ENCODE peak calls at places on chromosome 2, in four cellular contexts. Y is naive thymus-derived CD4-positive, alpha-beta T cell; L is upper lobe of right lung; D is thoracic aorta. O is an unnamed sample.

GRCh38 chr2:170344663-170345099 is 166.7 kb downstream of the MYO3B start:
- DNase-seq in L (no peak), Y (no peak), D (no peak), O (no peak)

GRCh38 chr2:29060491-29060890 is 13.8 kb downstream of the PCARE start:
- DNase-seq in Y (no peak), L (no peak), D (no peak), O (no peak)

GRCh38 chr2:216657086-216657855 is 24.1 kb downstream of the IGFBP2 start:
- DNase-seq in Y (no peak), L (no peak), D (no peak), O (no peak)

GRCh38 chr2:178584666-178585065 is 104.4 kb downstream of the PLEKHA3 start:
- DNase-seq in L (no peak), D (no peak), Y (no peak), O (no peak)

GRCh38 chr2:45778720-45779171 is 127.3 kb downstream of the PRKCE start:
- DNase-seq in D (peak; percentile 20), L (no peak), Y (peak; percentile 19), O (peak; percentile 64)

GRCh38 chr2:29841386-29842004 is 79.9 kb downstream of the ALK start:
- DNase-seq in Y (no peak), L (no peak), D (no peak), O (no peak)

GRCh38 chr2:121613774-121614173 is 35.5 kb downstream of the CLASP1 start:
- DNase-seq in D (no peak), L (no peak), Y (no peak), O (no peak)

GRCh38 chr2:30358822-30359221 is 88.2 kb upstream of the LCLAT1 start:
- DNase-seq in Y (no peak), L (no peak), D (no peak), O (no peak)

GRCh38 chr2:97816411-97816810 is 103.0 kb downstream of the ZAP70 start:
- DNase-seq in L (no peak), D (no peak), Y (no peak), O (no peak)

GRCh38 chr2:51722311-51722710 is 690.4 kb upstream of the NRXN1 start:
- DNase-seq in L (no peak), Y (no peak), D (no peak), O (no peak)

GRCh38 chr2:39620067-39620466 is 45.6 kb upstream of the TMEM178A start:
- DNase-seq in D (peak; percentile 25), L (no peak), Y (no peak), O (peak; percentile 79)

GRCh38 chr2:46489430-46489829 is 10.1 kb downstream of the TMEM247 start:
- DNase-seq in L (no peak), D (no peak), Y (no peak), O (no peak)

GRCh38 chr2:48601349-48601748 is 16.3 kb upstream of the GTF2A1L start:
- DNase-seq in D (no peak), L (no peak), Y (no peak), O (peak; percentile 64)

GRCh38 chr2:100011272-100011711 is 131.1 kb downstream of the AFF3 start:
- DNase-seq in D (no peak), Y (no peak), L (no peak), O (no peak)

GRCh38 chr2:177187631-177188312 is 24.8 kb upstream of the HNRNPA3 start:
- DNase-seq in L (no peak), D (no peak), Y (no peak), O (no peak)

GRCh38 chr2:76128622-76129021 is 417.9 kb upstream of the GCFC2 start:
- DNase-seq in L (no peak), D (no peak), Y (no peak), O (no peak)

GRCh38 chr2:153770359-153770991 is 101.2 kb upstream of the GALNT13 start:
- DNase-seq in Y (no peak), D (no peak), L (no peak), O (no peak)

GRCh38 chr2:97693476-97693875 is 19.9 kb upstream of the ZAP70 start:
- DNase-seq in D (no peak), Y (no peak), L (no peak), O (no peak)

GRCh38 chr2:241300000-241300399 is 15.5 kb downstream of the HDLBP start:
- DNase-seq in L (no peak), Y (peak; percentile 22), D (no peak), O (no peak)

GRCh38 chr2:178295115-178295514 is 100.8 kb downstream of the OSBPL6 start:
- DNase-seq in Y (no peak), L (no peak), D (no peak), O (no peak)

GRCh38 chr2:118363604-118364003 is 275.3 kb downstream of the INSIG2 start:
- DNase-seq in Y (no peak), D (no peak), L (no peak), O (no peak)

GRCh38 chr2:85769236-85769986 is 15.6 kb downstream of the ATOH8 start:
- DNase-seq in L (no peak), Y (no peak), D (no peak), O (peak; percentile 66)

GRCh38 chr2:239240480-239240881 is 160.3 kb downstream of the HDAC4 start:
- DNase-seq in Y (no peak), D (no peak), L (no peak), O (peak; percentile 85)

GRCh38 chr2:165725421-165725820 is 68.6 kb downstream of the GALNT3 start:
- DNase-seq in D (no peak), L (no peak), Y (no peak), O (no peak)

GRCh38 chr2:66854304-66854703 is 419.4 kb downstream of the MEIS1 start:
- DNase-seq in D (no peak), L (no peak), Y (no peak), O (no peak)

GRCh38 chr2:11976090-11976489 is 229.7 kb downstream of the LPIN1 start:
- DNase-seq in L (no peak), D (no peak), Y (no peak), O (no peak)

GRCh38 chr2:109611467-109612095 is 2.2 kb downstream of the SEPTIN10 start:
- DNase-seq in Y (no peak), L (no peak), D (no peak), O (no peak)
- H3K4me3 ChIP-seq in Y (no peak overlapping the region), L (peak overlapping the region; percentile 62), D (peak overlapping the region; percentile 78), O (no peak overlapping the region)

GRCh38 chr2:43934567-43934966 is 61.2 kb downstream of the LRPPRC start:
- DNase-seq in L (no peak), D (no peak), Y (no peak), O (no peak)
- H3K4me1 ChIP-seq in L (no peaks in the 10 kb centered on the region), D (no peaks in the 10 kb centered on the region), Y (no peaks in the 10 kb centered on the region), O (no peaks in the 10 kb centered on the region)

GRCh38 chr2:206105038-206105437 is 19.1 kb upstream of the INO80D start:
- DNase-seq in D (no peak), Y (no peak), L (no peak), O (no peak)

DNA sequence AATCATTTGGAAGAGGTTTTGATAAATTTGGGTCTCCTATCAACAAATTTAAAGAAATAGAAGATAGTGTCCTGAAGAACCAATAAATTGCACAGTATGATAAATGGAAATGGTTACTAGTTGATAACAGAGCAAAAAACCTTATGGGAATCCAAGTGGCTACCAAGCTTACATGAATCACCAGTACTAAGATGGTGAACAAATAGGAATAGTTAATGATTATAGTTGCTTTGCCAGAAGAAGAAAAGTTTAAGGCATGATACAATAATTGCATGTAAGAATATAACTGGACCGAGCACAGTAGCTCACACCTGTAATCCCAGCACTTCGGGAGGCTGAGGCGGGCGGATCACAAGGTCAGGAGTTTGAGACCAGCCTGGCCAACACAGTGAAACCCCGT is 19.6 kb upstream of the INO80D start:
- DNase-seq in Y (no peak), D (no peak), L (no peak), O (no peak)
- H3K4me3 ChIP-seq in Y (no peak overlapping the region), D (no peak overlapping the region), L (no peak overlapping the region), O (no peak overlapping the region)

DNA sequence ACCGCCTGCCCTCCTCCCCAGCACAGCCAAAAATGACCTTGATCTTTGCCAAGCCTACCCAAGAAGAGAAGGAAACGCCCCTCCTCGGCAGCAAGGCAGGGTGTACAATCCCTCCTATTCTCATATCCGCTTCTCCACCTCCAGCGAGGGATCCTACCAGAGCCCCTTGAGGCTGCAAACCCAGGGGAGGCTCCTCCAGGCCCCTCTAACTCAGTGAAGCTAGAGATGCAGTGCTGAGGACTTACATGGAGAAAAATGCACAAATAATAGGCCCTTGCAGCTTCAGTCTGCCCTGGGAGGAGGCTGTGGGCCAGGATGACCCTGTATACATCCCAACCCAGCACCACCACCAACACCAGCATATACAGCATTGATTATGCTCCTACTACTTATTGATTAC is 46.9 kb upstream of the POMC start:
- DNase-seq in L (no peak), D (no peak), Y (no peak), O (no peak)
- H3K4me1 ChIP-seq in L (peaks cover 6% of the 10 kb centered on the region), D (no peaks in the 10 kb centered on the region), Y (peaks cover 7% of the 10 kb centered on the region), O (no peaks in the 10 kb centered on the region)

GRCh38 chr2:230267059-230267458 is 41.5 kb downstream of the SP140 start:
- DNase-seq in D (no peak), Y (no peak), L (no peak), O (no peak)
- H3K4me3 ChIP-seq in D (no peak overlapping the region), Y (no peak overlapping the region), L (no peak overlapping the region), O (no peak overlapping the region)

DNA sequence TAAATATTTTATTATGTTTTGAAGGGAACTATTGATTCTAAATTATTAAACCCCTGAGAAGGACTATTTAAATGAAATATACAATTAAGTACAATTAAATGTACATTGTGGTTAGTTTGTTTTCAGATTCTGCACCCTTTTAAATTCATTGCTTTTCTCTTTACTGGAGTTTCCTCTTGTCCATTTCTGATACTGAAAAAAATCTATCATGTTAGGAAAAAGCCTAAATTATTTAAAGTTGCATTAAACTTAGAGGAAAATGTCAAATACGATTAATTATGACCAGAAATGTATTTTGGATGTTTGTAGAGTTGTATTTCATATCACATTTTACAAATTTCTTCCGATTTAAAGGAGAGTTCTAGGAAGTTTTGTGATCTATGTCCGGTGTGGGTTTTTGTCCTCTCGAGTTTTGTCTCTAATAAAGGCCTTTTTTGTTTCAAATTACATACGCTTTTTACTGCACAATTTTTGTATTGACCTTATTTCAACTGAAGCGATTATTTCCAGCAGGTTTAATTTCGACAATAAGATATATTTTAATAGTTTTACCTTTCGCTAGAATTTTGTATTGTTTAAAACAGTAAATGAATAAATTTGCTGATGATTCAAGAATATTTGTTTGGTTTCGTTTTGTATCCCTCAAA is 3.2 kb upstream of the SATB2 start:
- DNase-seq in Y (no peak), L (no peak), D (no peak), O (no peak)
- H3K4me1 ChIP-seq in Y (peaks cover 30% of the 10 kb centered on the region), L (peaks cover 36% of the 10 kb centered on the region), D (peaks cover 59% of the 10 kb centered on the region), O (peaks cover 2% of the 10 kb centered on the region)

DNA sequence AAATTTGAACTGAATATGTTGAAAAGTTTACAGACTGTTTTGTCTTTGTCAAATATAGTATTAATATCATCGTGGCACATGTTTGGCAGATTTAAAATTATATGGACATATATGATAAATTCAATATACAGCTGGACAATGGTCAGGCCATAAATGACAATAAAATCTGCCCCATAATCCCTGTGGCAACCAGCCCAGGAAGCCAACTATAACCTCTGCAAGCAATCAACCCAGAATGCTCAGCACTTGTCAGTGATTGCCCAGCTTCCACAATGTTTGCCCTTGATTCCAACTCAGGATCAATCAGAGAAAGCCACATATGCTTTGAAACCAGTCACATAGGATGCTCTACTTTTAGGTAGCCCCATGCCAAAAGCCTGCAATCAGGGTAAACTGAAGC is 671.9 kb downstream of the SUCLG1 start:
- DNase-seq in L (no peak), D (no peak), Y (no peak), O (no peak)
- H3K4me3 ChIP-seq in L (no peak overlapping the region), D (no peak overlapping the region), Y (no peak overlapping the region), O (no peak overlapping the region)

O was measured in right cardiac atrium.